ENCODE peak calls at places on chromosomes 16 and 17, in five cellular contexts. H is smooth muscle cell of the brain vasculature, K is left ventricle myocardium superior, Y is KBM-7, Q is skeletal muscle cell. J is an unnamed sample.
A peak's percentile ranks its signal among the peaks of the same experiment; 100 is the strongest.

GRCh38 chr17:44787271-44787940 is 28.6 kb downstream of the ADAM11 start:
- DNase-seq in Y (no peak), K (no peak), H (no peak), Q (no peak), J (no peak)

GRCh38 chr17:65627892-65628622 is 66.6 kb upstream of the AXIN2 start:
- DNase-seq in Y (no peak), H (peak; percentile 85), K (no peak), Q (peak; percentile 34), J (no peak)

GRCh38 chr16:21628196-21628726 is 24.1 kb downstream of the IGSF6 start:
- DNase-seq in Q (no peak), K (no peak), Y (no peak), H (no peak), J (no peak)

GRCh38 chr17:35743911-35744328 is 9.1 kb downstream of the GAS2L2 start:
- DNase-seq in Y (peak; percentile 85), K (peak; percentile 55), H (peak; percentile 12), Q (no peak), J (no peak)

GRCh38 chr16:50473375-50473945 is 74.7 kb upstream of the NKD1 start:
- DNase-seq in H (no peak), K (no peak), Y (no peak), Q (no peak), J (no peak)

GRCh38 chr17:9817086-9817485 is 4.8 kb downstream of the GSG1L2 start:
- DNase-seq in K (peak; percentile 41), Q (no peak), Y (no peak), H (no peak), J (no peak)

GRCh38 chr17:13398091-13398490 is 203.6 kb downstream of the HS3ST3A1 start:
- DNase-seq in K (no peak), Q (no peak), H (no peak), Y (no peak), J (no peak)

GRCh38 chr17:2064980-2065785 is 10.3 kb downstream of the HIC1 start:
- DNase-seq in H (no peak), K (peak; percentile 75), Q (no peak), Y (peak; percentile 75), J (no peak)

GRCh38 chr16:55624696-55625095 is 31.1 kb upstream of the SLC6A2 start:
- DNase-seq in Q (no peak), Y (no peak), K (no peak), H (no peak), J (no peak)

GRCh38 chr17:2071421-2072281 is 16.7 kb downstream of the HIC1 start:
- DNase-seq in K (peak; percentile 85), Y (peak; percentile 35), H (no peak), Q (no peak), J (no peak)

J was measured in SK-N-MC.